ENCODE peak calls at places on chromosomes 13 and 19, in four cellular contexts. O is spleen, S is SJCRH30, G is NCI-H1694. Z is an unnamed sample.

GRCh38 chr19:14146789-14147216 is 10.4 kb upstream of the ASF1B start:
- DNase-seq in O (no peak), G (no peak), S (no peak), Z (no peak)

GRCh38 chr19:38388310-38389100 is at the start of gene SPRED3:
- DNase-seq in G (peak), O (no peak), S (no peak), Z (no peak)

GRCh38 chr13:62629618-62630017 is 1214.0 kb upstream of the PCDH20 start:
- DNase-seq in G (no peak), O (no peak), S (no peak), Z (no peak)

GRCh38 chr19:41492843-41493242 is 49.9 kb downstream of the ERICH4 start:
- DNase-seq in O (no peak), S (no peak), G (no peak), Z (no peak)

GRCh38 chr13:22176968-22177545 is 506.2 kb downstream of the FGF9 start:
- DNase-seq in G (no peak), S (no peak), O (no peak), Z (no peak)

GRCh38 chr13:111577956-111578595 is 257.6 kb downstream of the TEX29 start:
- DNase-seq in G (no peak), O (peak), S (no peak), Z (no peak)

GRCh38 chr19:51194527-51195315 is 30.2 kb upstream of the CD33 start:
- DNase-seq in G (no peak), S (no peak), O (no peak), Z (peak)

GRCh38 chr13:108407495-108407894 is 138.0 kb downstream of the TNFSF13B start:
- DNase-seq in O (no peak), S (no peak), G (no peak), Z (peak)

GRCh38 chr13:79547821-79548220 is 66.9 kb downstream of the NDFIP2 start:
- DNase-seq in O (no peak), G (no peak), S (no peak), Z (no peak)

GRCh38 chr13:26423634-26424033 is 133.8 kb upstream of the WASF3 start:
- DNase-seq in G (no peak), S (no peak), O (no peak), Z (no peak)

GRCh38 chr19:7534531-7534980 is 961 bp upstream of the PNPLA6 start:
- DNase-seq in G (no peak), S (peak), O (no peak), Z (no peak)

GRCh38 chr19:49391581-49392399 is 3.7 kb downstream of the KASH5 start:
- DNase-seq in G (peak), S (peak), O (peak), Z (peak)

GRCh38 chr13:51033431-51034185 is 77.5 kb downstream of the C13orf42 start:
- DNase-seq in G (peak), S (no peak), O (no peak), Z (no peak)

GRCh38 chr13:99373436-99373835 is 66.2 kb upstream of the GPR183 start:
- DNase-seq in O (no peak), G (no peak), S (no peak), Z (no peak)

GRCh38 chr13:75635101-75635620 is 969 bp upstream of the LMO7 start:
- DNase-seq in S (no peak), O (no peak), G (no peak), Z (no peak)

GRCh38 chr19:1991516-1991915 is 24.0 kb downstream of the BTBD2 start:
- DNase-seq in G (no peak), S (no peak), O (no peak), Z (no peak)

GRCh38 chr13:26600345-26600761 is 42.9 kb downstream of the WASF3 start:
- DNase-seq in G (no peak), O (no peak), S (no peak), Z (no peak)

GRCh38 chr13:23921451-23921888 is 24.2 kb upstream of the C1QTNF9B start:
- DNase-seq in S (peak), G (peak), O (no peak), Z (no peak)

Z was measured in GM12878.